ENCODE peak calls at places on chromosome 7, in eight cellular contexts. O, L, U, S, T, A, W and H are unnamed samples. For H3K9me3, the result is how much of the 10 kb centered on the place peaks cover.

GRCh38 chr7:30896783-30897617 is 14.7 kb upstream of the AQP1 start:
- DNase-seq in U (no peak), L (no peak), T (no peak), A (no peak), O (no peak), W (peak), S (no peak), H (no peak)

GRCh38 chr7:155252958-155253501 is 44.6 kb upstream of the INSIG1 start:
- DNase-seq in O (no peak), T (no peak), S (no peak), U (no peak), A (no peak), L (no peak), W (peak), H (no peak)

GRCh38 chr7:151309306-151309705 is 32.3 kb upstream of the NUB1 start:
- DNase-seq in S (no peak), T (no peak), O (no peak), U (no peak), L (no peak), A (no peak), W (no peak), H (no peak)

GRCh38 chr7:39810204-39810642 is 139.8 kb upstream of the CDK13 start:
- DNase-seq in T (no peak), O (no peak), L (no peak), A (peak), S (no peak), W (no peak), U (no peak), H (no peak)

GRCh38 chr7:87628780-87629569 is 777 bp downstream of the RUNDC3B start:
- DNase-seq in W (peak), A (peak), S (peak), L (peak), T (peak), O (no peak), U (peak), H (no peak)

GRCh38 chr7:34107306-34107705 is 202.0 kb downstream of the BMPER start:
- DNase-seq in S (peak), L (no peak), A (no peak), O (no peak), W (no peak), U (no peak), T (no peak), H (no peak)

GRCh38 chr7:42457663-42458062 is 220.7 kb upstream of the GLI3 start:
- DNase-seq in S (no peak), A (no peak), W (no peak), L (no peak), T (no peak), U (no peak), O (no peak), H (no peak)

GRCh38 chr7:64300641-64301405 is 12.9 kb upstream of the ZNF736 start:
- DNase-seq in U (no peak), T (no peak), S (no peak), W (no peak), A (no peak), O (no peak), L (no peak), H (no peak)

GRCh38 chr7:26165950-26166680 is 14.1 kb downstream of the NFE2L3 start:
- DNase-seq in S (no peak), W (no peak), A (no peak), L (no peak), O (no peak), U (no peak), T (no peak), H (no peak)

GRCh38 chr7:6012355-6013104 is 3.5 kb downstream of the AIMP2 start:
- DNase-seq in O (no peak), U (no peak), W (peak), A (no peak), T (no peak), L (peak), S (no peak), H (no peak)

GRCh38 chr7:85275204-85275603 is 88.3 kb upstream of the SEMA3D start:
- DNase-seq in T (no peak), U (no peak), L (no peak), S (no peak), A (no peak), O (no peak), W (no peak), H (no peak)

GRCh38 chr7:409344-410281 is 110.0 kb downstream of the PDGFA start:
- DNase-seq in S (no peak), L (no peak), W (no peak), A (peak), U (no peak), O (peak), T (peak), H (no peak)

GRCh38 chr7:140327261-140327661 is 71.1 kb downstream of the SLC37A3 start:
- DNase-seq in W (no peak), O (no peak), T (no peak), S (no peak), U (no peak), A (no peak), L (no peak), H (no peak)

GRCh38 chr7:41010418-41010817 is 692.5 kb downstream of the INHBA start:
- DNase-seq in S (peak), W (no peak), L (peak), A (no peak), O (no peak), T (no peak), U (no peak), H (no peak)

GRCh38 chr7:90625562-90625961 is 29.4 kb downstream of the CDK14 start:
- DNase-seq in U (peak), W (no peak), A (no peak), L (peak), T (peak), S (peak), O (peak), H (no peak)

GRCh38 chr7:115009736-115010435 is 88.0 kb downstream of the MDFIC start:
- DNase-seq in W (no peak), L (peak), A (no peak), U (no peak), S (peak), O (peak), T (no peak), H (no peak)

GRCh38 chr7:146499970-146500369 is 383.4 kb downstream of the CNTNAP2 start:
- DNase-seq in A (no peak), W (no peak), S (no peak), T (no peak), L (no peak), O (no peak), U (no peak), H (no peak)

GRCh38 chr7:127251458-127252379 is 1.0 kb downstream of the GRM8 start:
- DNase-seq in O (no peak), W (no peak), A (peak), T (peak), S (no peak), L (no peak), U (peak), H (no peak)

GRCh38 chr7:74355091-74355490 is 65.9 kb downstream of the CLIP2 start:
- DNase-seq in T (no peak), L (no peak), A (no peak), U (no peak), W (peak), O (no peak), S (no peak), H (no peak)

GRCh38 chr7:69932034-69932628 is 333.9 kb downstream of the AUTS2 start:
- DNase-seq in L (no peak), T (peak), S (peak), A (no peak), O (no peak), W (no peak), U (peak), H (no peak)

GRCh38 chr7:24545215-24545614 is 28.0 kb upstream of the PALS2 start:
- DNase-seq in T (no peak), S (no peak), O (no peak), U (no peak), W (no peak), A (no peak), L (no peak), H (no peak)

GRCh38 chr7:29039747-29040569 is 81.8 kb upstream of the TRIL start:
- DNase-seq in W (no peak), S (no peak), L (no peak), T (no peak), A (no peak), O (no peak), U (no peak), H (no peak)

GRCh38 chr7:45402480-45403218 is 171.5 kb upstream of the ADCY1 start:
- DNase-seq in L (no peak), U (no peak), S (no peak), W (no peak), T (no peak), O (no peak), A (no peak), H (no peak)

GRCh38 chr7:105001652-105002184 is 12.3 kb upstream of the KMT2E start:
- DNase-seq in T (no peak), U (no peak), S (no peak), L (no peak), O (no peak), W (no peak), A (no peak), H (no peak)

GRCh38 chr7:108448777-108449576 is 7.3 kb downstream of the NRCAM start:
- DNase-seq in L (no peak), O (no peak), S (no peak), A (no peak), U (no peak), W (no peak), T (peak), H (no peak)
- H3K27ac ChIP-seq in L (no peak), O (no peak), S (no peak), A (no peak), U (no peak), W (no peak), T (peak), H (no peak)

GRCh38 chr7:149587331-149587645 is 89.7 kb upstream of the ZNF746 start:
- DNase-seq in W (no peak), T (no peak), O (no peak), U (no peak), A (no peak), L (no peak), S (no peak), H (no peak)
- H3K9me3 ChIP-seq in W (under half), T (under half), O (under half), U (under half), A (under half), L (under half), S (under half), H (under half)

DNA sequence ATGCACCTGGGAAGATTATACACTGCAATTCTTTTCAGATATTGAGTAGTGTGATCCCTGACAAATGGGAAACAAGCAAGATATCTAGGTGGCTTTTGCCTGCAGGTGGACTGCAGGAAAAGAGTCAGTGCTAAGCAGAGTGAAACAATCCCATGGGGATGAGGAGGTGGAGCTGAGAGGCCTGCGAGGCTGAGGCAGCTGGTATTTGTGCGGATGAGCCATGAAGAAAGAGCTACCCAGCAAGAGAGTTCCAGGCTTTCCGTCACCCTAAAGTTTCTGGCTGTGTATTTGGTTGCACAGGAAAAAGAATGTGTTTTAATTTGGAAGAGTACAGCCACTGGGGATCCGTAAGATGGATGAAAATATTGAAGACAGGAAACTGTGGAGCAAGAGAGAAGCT is 714.1 kb upstream of the COBL start:
- DNase-seq in A (no peak), T (peak), O (no peak), L (no peak), U (no peak), W (no peak), S (no peak), H (no peak)
- H3K27ac ChIP-seq in A (no peak), T (no peak), O (no peak), L (no peak), U (no peak), W (no peak), S (no peak), H (no peak)

DNA sequence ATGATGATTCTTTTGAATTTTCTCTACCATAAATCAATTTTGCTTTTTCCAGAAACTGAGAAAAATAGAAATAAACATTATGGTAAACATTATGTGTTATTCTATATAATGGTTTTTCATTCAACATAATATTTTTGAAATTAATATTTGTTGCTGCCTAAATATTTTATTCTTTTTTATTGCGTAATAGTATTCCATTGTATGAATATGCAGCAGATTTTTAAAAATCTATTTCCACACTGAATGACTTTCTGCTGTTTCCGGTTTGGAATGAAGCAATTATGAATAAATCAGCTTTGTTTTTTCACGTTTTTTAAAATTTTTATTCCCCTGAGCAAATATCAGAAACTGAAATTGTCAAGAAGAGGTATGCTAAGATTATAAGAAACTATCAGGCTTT is 335.2 kb upstream of the KCND2 start:
- DNase-seq in T (no peak), A (no peak), S (no peak), L (no peak), W (no peak), U (no peak), O (no peak), H (no peak)
- H3K9me3 ChIP-seq in T (under half), A (under half), S (under half), L (under half), W (under half), U (under half), O (under half), H (under half)

GRCh38 chr7:157300406-157300770 is 36.4 kb upstream of the DNAJB6 start:
- DNase-seq in S (no peak), L (no peak), A (no peak), W (no peak), O (no peak), T (no peak), U (no peak), H (no peak)
- H3K27ac ChIP-seq in S (no peak), L (peak), A (no peak), W (no peak), O (no peak), T (no peak), U (no peak), H (no peak)

GRCh38 chr7:57218196-57218716 is 86.0 kb upstream of the ZNF479 start:
- DNase-seq in A (no peak), S (no peak), T (no peak), O (no peak), U (no peak), L (peak), W (no peak), H (no peak)

GRCh38 chr7:57215423-57215822 is 83.2 kb upstream of the ZNF479 start:
- DNase-seq in O (no peak), T (no peak), U (no peak), A (no peak), L (no peak), W (no peak), S (no peak), H (no peak)

GRCh38 chr7:57220746-57221145 is 88.5 kb upstream of the ZNF479 start:
- DNase-seq in T (no peak), S (no peak), O (no peak), A (no peak), U (no peak), L (no peak), W (no peak), H (no peak)

GRCh38 chr7:57211428-57212100 is 79.3 kb upstream of the ZNF479 start:
- DNase-seq in T (no peak), W (peak), O (no peak), U (no peak), L (no peak), A (no peak), S (no peak), H (no peak)

GRCh38 chr7:57216340-57216739 is 84.1 kb upstream of the ZNF479 start:
- DNase-seq in U (peak), O (no peak), W (no peak), L (no peak), S (no peak), T (no peak), A (no peak), H (no peak)
- H3K9me3 ChIP-seq in U (under half), O (half or more), W (half or more), L (under half), S (under half), T (under half), A (half or more), H (under half)

DNA sequence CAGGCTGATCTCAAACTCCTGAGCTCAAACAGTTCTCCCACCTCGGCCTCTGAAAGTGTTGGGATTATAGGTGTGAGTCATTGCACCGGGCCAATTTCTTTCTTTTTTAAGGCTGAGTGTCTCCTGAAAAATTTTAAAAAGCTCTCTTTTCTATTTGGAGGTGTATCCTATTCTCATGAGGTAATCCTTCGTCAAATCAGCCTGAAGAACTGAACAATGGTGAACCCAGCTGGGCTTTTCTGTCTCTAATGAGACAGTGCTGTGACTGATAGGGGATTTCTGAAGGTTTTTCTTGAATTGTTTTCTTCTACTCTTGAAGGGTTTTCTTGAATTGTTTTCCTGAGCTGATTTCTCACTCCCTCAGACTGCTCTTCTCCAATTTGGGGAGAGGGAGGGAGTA is 30.9 kb upstream of the CALU start:
- DNase-seq in U (no peak), A (no peak), L (no peak), W (no peak), S (no peak), T (peak), O (no peak), H (no peak)
- H3K27ac ChIP-seq in U (no peak), A (no peak), L (no peak), W (no peak), S (no peak), T (peak), O (no peak), H (no peak)

DNA sequence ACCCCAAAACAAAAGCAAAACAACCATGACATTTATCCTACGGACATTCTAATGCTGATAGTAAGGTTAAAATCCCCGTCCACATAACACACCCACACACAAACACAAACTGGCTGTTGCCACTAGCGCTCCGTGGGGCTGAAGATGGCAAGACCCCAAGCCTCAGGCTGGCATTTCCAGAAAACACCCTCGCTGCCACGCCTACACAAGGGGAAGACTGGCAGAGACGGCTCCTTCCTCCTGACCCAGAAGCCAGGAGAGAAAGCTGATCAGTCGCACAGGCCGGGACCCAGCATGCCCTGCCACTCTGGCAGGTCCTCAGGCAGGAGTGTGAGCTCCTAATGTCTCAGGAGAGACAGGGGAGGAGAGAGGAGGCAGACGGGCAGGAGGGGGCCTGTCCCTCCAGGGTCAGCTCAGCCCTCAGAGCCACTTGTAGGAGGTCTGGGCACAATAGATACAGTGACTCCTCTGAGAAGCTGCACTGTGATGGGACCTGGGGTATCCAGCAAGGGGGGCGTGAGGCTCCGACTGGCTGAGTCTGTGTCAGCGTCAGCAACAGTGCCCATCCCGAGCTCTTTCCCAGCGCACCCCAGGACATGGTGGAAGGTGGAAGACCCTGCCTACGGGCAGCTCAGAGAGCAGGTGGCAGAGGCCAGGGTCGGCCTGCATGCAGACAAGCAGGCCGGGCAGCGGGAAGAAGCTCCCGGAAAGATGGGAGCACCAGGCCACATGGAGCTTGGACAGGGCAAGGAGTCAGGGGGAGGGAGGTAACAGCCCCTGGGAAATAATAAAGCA is 326.9 kb downstream of the PTPRN2 start:
- DNase-seq in L (no peak), O (no peak), T (no peak), S (no peak), A (no peak), W (no peak), U (no peak), H (no peak)
- H3K9me3 ChIP-seq in L (under half), O (under half), T (under half), S (under half), A (under half), W (under half), U (under half), H (under half)

GRCh38 chr7:44263342-44264082 is 61.9 kb downstream of the CAMK2B start:
- DNase-seq in W (no peak), T (no peak), L (no peak), A (no peak), O (no peak), U (no peak), S (no peak), H (no peak)

GRCh38 chr7:44261239-44261638 is 60.5 kb downstream of the YKT6 start:
- DNase-seq in W (no peak), A (no peak), T (no peak), U (no peak), L (no peak), S (no peak), O (no peak), H (no peak)

GRCh38 chr7:44259547-44260457 is 59.0 kb downstream of the YKT6 start:
- DNase-seq in O (peak), S (peak), U (no peak), T (no peak), W (no peak), A (no peak), L (peak), H (no peak)

GRCh38 chr7:44264221-44264956 is 61.0 kb downstream of the CAMK2B start:
- DNase-seq in A (peak), O (no peak), T (no peak), U (no peak), L (no peak), W (no peak), S (no peak), H (no peak)

GRCh38 chr7:44262031-44262430 is 61.3 kb downstream of the YKT6 start:
- DNase-seq in A (no peak), S (no peak), W (no peak), L (no peak), T (no peak), O (no peak), U (no peak), H (no peak)
- H3K27ac ChIP-seq in A (no peak), S (peak), W (no peak), L (no peak), T (no peak), O (no peak), U (no peak), H (no peak)